ENCODE peak calls at places on chromosomes 5 and 9, in six cellular contexts. A is ascending aorta, U is progenitor cell of endocrine pancreas, V is psoas muscle, M is AG09319, Q is glutamatergic neuron. Z is an unnamed sample.

GRCh38 chr5:95449460-95449859 is 58.3 kb downstream of the FAM81B start:
- DNase-seq in A (no peak), U (no peak), V (no peak), M (no peak), Q (no peak), Z (no peak)

GRCh38 chr5:121221483-121221882 is 630.2 kb upstream of the FTMT start:
- DNase-seq in A (peak; percentile 58), U (no peak), V (no peak), M (no peak), Q (no peak), Z (no peak)

GRCh38 chr9:130043654-130044623 is 950 bp upstream of the FNBP1 start:
- DNase-seq in A (peak; percentile 85), U (peak; percentile 12), V (peak; percentile 72), M (no peak), Q (peak; percentile 46), Z (peak; percentile 25)

GRCh38 chr5:138724470-138725146 is 28.6 kb upstream of the CTNNA1 start:
- DNase-seq in A (peak; percentile 64), U (no peak), V (peak; percentile 62), M (no peak), Q (no peak), Z (no peak)

GRCh38 chr5:133450311-133450710 is 162.0 kb downstream of the FSTL4 start:
- DNase-seq in A (peak; percentile 28), U (no peak), V (no peak), M (no peak), Q (peak; percentile 61), Z (no peak)

GRCh38 chr5:169494383-169495251 is 89.0 kb upstream of the SPDL1 start:
- DNase-seq in A (no peak), U (no peak), V (no peak), M (no peak), Q (no peak), Z (no peak)

GRCh38 chr9:133275105-133276000 is at the start of gene ABO:
- DNase-seq in A (no peak), U (peak; percentile 41), V (no peak), M (no peak), Q (peak; percentile 49), Z (peak; percentile 67)

GRCh38 chr9:4167728-4168127 is 132.1 kb downstream of the GLIS3 start:
- DNase-seq in A (no peak), U (no peak), V (no peak), M (no peak), Q (no peak), Z (no peak)

GRCh38 chr5:101806410-101806809 is 489.7 kb downstream of the SLCO4C1 start:
- DNase-seq in A (no peak), U (no peak), V (no peak), M (no peak), Q (no peak), Z (no peak)

GRCh38 chr5:57595530-57596098 is 113.0 kb upstream of the ACTBL2 start:
- DNase-seq in A (no peak), U (no peak), V (no peak), M (no peak), Q (no peak), Z (no peak)

GRCh38 chr5:147403659-147404640 is 105.9 kb downstream of the DPYSL3 start:
- DNase-seq in A (peak; percentile 94), U (no peak), V (peak; percentile 74), M (peak; percentile 89), Q (no peak), Z (no peak)

GRCh38 chr9:20504930-20505329 is 117.4 kb downstream of the MLLT3 start:
- DNase-seq in A (no peak), U (no peak), V (no peak), M (no peak), Q (no peak), Z (no peak)

GRCh38 chr5:122500245-122501086 is 188.4 kb downstream of the SNCAIP start:
- DNase-seq in A (no peak), U (no peak), V (no peak), M (no peak), Q (peak; percentile 41), Z (peak; percentile 40)

GRCh38 chr9:104915739-104916138 is 12.2 kb downstream of the ABCA1 start:
- DNase-seq in A (no peak), U (no peak), V (no peak), M (no peak), Q (peak; percentile 53), Z (no peak)

GRCh38 chr9:92642599-92642998 is 27.3 kb downstream of the IPPK start:
- DNase-seq in A (peak; percentile 44), U (no peak), V (no peak), M (no peak), Q (no peak), Z (no peak)

GRCh38 chr5:56272765-56273164 is 39.6 kb upstream of the ANKRD55 start:
- DNase-seq in A (no peak), U (no peak), V (no peak), M (no peak), Q (no peak), Z (no peak)

GRCh38 chr5:125267636-125268248 is 521.3 kb upstream of the ZNF608 start:
- DNase-seq in A (no peak), U (no peak), V (no peak), M (no peak), Q (no peak), Z (no peak)

GRCh38 chr5:139675213-139675612 is 27.1 kb downstream of the CXXC5 start:
- DNase-seq in A (no peak), U (no peak), V (no peak), M (no peak), Q (no peak), Z (no peak)

DNA sequence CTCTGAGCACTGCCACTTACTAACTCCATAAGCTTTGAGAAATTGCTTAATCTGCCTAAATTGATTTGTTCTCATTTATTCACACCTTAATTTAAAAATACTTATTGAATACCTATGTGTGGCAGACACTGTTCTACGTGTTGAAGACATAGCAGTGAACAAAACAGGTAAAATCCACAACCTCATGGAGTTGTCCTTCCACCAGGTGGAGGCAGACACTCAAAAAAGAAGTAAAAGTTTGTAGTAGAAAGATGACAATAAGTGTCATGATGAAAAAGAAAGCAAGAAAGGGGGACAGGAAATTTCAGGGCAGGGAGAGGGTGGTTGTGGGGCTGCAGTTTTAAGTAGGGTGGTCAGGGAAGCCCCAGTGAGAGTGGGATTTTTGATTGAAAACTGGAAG is 94.9 kb downstream of the SREK1 start:
- DNase-seq in A (no peak), U (no peak), V (no peak), M (no peak), Q (no peak), Z (no peak)
- TF ChIP-seq CTCF in A (no peak), U (peak; percentile 55), V (no peak), M (no peak), Q (no peak), Z (no peak)

GRCh38 chr9:85940275-85940831 is 593 bp upstream of the NAA35 start:
- DNase-seq in A (no peak), U (no peak), V (no peak), M (no peak), Q (no peak), Z (no peak)

GRCh38 chr9:85941617-85941930 is 628 bp downstream of the NAA35 start:
- DNase-seq in A (no peak), U (no peak), V (no peak), M (no peak), Q (no peak), Z (no peak)

GRCh38 chr9:85941966-85942912 is 1.3 kb downstream of the NAA35 start:
- DNase-seq in A (no peak), U (no peak), V (no peak), M (no peak), Q (no peak), Z (no peak)

GRCh38 chr9:85942913-85943729 is 2.2 kb downstream of the NAA35 start:
- DNase-seq in A (no peak), U (no peak), V (no peak), M (no peak), Q (no peak), Z (no peak)

DNA sequence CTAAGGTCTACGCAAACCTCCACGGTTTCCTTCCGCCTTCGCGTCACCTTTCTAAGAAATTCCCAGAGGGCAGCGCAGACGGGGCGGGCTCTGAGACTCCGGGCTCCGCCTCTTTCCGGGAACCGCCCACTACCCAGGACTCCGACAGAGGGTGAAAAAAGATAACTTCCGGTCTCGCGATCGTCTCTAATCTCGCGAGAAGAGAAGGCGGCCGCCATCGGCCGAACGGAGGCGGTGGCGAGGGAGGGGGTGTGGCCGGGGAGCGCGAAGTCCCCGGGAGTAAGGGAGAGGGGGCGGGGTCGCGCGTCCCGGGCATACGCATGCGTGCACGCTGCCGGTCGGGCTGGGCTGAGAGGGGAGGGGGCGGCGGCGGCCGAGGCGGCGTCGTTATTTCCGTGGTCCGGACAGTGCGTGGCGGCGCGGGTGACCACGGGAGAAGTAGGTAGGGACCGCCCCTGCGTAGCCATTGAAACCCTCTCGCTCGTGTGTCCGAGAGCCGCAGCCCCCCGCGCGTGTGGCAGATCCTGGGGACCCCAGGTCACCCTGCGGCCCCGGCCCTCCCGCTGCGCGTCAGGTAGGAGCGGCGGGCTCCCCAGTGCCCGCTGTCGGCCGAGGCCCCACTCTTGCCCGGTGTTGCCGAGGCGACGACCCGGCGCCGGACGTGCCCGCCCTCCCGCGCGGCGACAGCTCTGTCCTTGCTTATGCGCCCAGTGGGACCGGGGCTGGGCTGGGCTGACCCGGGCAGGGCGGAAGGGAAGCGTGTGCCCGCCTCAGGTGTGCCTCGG is at the start of gene NAA35:
- DNase-seq in A (peak; percentile 99), U (peak; percentile 98), V (peak; percentile 99), M (peak; percentile 91), Q (peak; percentile 99), Z (peak; percentile 100)
- TF ChIP-seq CTCF in A (no peak), U (no peak), V (no peak), M (no peak), Q (no peak), Z (no peak)

DNA sequence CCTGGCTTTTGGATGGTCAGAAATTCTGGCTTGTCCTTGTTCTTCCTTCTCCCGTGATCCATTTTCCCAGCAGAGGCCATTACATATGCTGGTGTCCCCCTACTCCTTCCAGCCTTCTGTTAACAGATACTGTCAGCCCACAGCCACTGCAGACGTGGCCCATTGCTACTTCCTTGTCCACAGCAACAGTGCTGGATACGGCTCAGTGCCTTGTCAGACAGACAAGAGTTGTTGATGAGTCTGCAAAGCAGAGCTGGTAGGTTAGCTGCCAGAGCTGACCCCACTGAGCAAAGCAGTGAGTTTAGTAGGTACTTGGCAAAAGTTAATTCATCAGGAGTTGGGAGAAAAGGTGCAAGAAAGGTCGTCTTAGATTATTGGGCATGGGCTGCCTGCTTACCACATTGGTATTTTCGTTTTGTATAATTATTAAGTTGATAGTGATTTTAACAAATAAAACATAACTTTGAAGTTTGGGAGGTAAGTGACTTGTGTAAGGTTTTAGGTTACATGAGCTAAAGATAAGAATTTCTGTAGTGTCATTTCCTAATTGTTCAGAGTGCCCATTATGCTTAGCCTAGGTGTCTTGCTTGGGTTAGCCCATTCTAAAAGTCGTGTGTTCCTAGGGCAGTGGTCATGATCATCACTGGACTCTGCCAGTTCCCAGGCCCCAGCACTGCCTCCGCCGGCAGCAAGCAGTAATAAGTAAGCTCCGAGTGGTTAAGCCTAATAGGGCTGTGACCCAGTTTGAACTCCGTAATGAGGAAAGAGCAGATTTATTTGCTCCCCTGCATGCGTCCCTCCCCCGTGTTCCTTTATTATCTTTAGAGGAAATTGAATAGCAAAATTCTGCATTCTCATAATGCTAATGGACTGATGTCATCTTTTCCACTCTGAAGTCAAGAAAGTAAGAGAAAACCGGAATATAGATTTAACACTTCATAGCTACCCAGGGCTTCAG is 292.0 kb downstream of the FANCC start:
- DNase-seq in A (peak; percentile 93), U (no peak), V (peak; percentile 83), M (peak; percentile 80), Q (peak; percentile 26), Z (peak; percentile 41)
- TF ChIP-seq CTCF in A (peak; percentile 46), U (peak; percentile 38), V (peak; percentile 45), M (peak; percentile 40), Q (no peak), Z (no peak)

DNA sequence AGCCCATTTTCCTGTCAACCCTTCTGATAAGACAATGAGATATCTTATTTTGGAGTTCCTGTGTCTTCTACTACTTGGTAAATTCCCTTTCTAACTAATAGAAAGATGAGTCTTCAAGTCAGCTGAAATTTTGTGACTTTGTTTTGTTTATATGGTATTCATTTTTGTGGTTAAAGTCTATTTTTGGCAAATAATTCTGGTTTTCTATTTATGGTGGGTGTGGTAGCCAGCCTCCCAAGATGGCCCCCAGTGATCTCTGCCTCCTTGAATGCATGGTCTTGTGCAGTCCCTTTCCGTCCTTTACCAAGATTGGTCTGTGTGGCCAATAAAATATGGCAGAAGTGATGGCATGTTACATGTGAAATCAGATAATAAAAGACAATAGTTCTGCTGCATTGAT is 91.5 kb downstream of the NR3C1 start:
- DNase-seq in A (no peak), U (no peak), V (no peak), M (no peak), Q (no peak), Z (no peak)
- TF ChIP-seq CTCF in A (no peak), U (no peak), V (no peak), M (no peak), Q (no peak), Z (no peak)

Z was measured in nephron progenitor cell.